ENCODE peak calls at places on chromosomes 13 and 19, in five cellular contexts. X is IMR-90, D is H9, Y is neuronal stem cell, Z is mesenchymal stem cell. I is an unnamed sample.

GRCh38 chr19:13055213-13056051 is 47.2 kb downstream of the LYL1 start:
- DNase-seq in X (peak; percentile 89), D (peak; percentile 67), Y (no peak), Z (peak; percentile 77), I (peak; percentile 76)

GRCh38 chr19:52102782-52103181 is 7.2 kb upstream of the ZNF841 start:
- DNase-seq in X (no peak), D (no peak), Y (no peak), Z (no peak), I (no peak)

GRCh38 chr19:29532956-29533355 is 7.2 kb downstream of the VSTM2B start:
- DNase-seq in X (no peak), D (peak; percentile 7), Y (no peak), Z (no peak), I (no peak)

GRCh38 chr13:78638216-78638615 is 20.7 kb downstream of the OBI1 start:
- DNase-seq in X (no peak), D (no peak), Y (no peak), Z (no peak), I (no peak)

GRCh38 chr19:19062454-19063182 is 1.2 kb upstream of the SLC25A42 start:
- DNase-seq in X (peak; percentile 63), D (no peak), Y (no peak), Z (peak; percentile 40), I (peak; percentile 62)

GRCh38 chr19:52028027-52028779 is at the start of gene ZNF614:
- DNase-seq in X (peak; percentile 86), D (peak; percentile 86), Y (peak; percentile 79), Z (peak; percentile 92), I (peak; percentile 94)

GRCh38 chr19:9128171-9128570 is 1.4 kb upstream of the OR7G3 start:
- DNase-seq in X (peak; percentile 4), D (no peak), Y (no peak), Z (peak; percentile 14), I (no peak)

GRCh38 chr19:44741841-44742352 is 6.6 kb upstream of the BCL3 start:
- DNase-seq in X (peak; percentile 100), D (peak; percentile 59), Y (no peak), Z (peak; percentile 100), I (peak; percentile 78)

GRCh38 chr13:35818577-35819165 is 312.5 kb downstream of the DCLK1 start:
- DNase-seq in X (peak; percentile 60), D (no peak), Y (peak; percentile 20), Z (peak; percentile 12), I (peak; percentile 40)

GRCh38 chr13:42660367-42660965 is 86.5 kb downstream of the TNFSF11 start:
- DNase-seq in X (peak; percentile 27), D (no peak), Y (no peak), Z (peak; percentile 12), I (no peak)

GRCh38 chr13:41495044-41495443 is 37.7 kb downstream of the RGCC start:
- DNase-seq in X (no peak), D (no peak), Y (no peak), Z (no peak), I (no peak)

GRCh38 chr13:41212881-41213280 is 18.5 kb upstream of the KBTBD7 start:
- DNase-seq in X (no peak), D (no peak), Y (no peak), Z (no peak), I (no peak)

GRCh38 chr19:11130824-11131455 is 24.6 kb downstream of the SPC24 start:
- DNase-seq in X (peak; percentile 73), D (peak; percentile 84), Y (no peak), Z (peak; percentile 79), I (peak; percentile 94)

GRCh38 chr13:102091231-102091630 is 310.6 kb downstream of the FGF14 start:
- DNase-seq in X (no peak), D (peak; percentile 89), Y (no peak), Z (peak; percentile 2), I (peak; percentile 98)

GRCh38 chr19:19588546-19588945 is 29.9 kb downstream of the PBX4 start:
- DNase-seq in X (peak; percentile 62), D (no peak), Y (no peak), Z (no peak), I (no peak)

GRCh38 chr19:45901432-45901903 is 945 bp downstream of the MYPOP start:
- DNase-seq in X (peak; percentile 42), D (peak; percentile 32), Y (no peak), Z (peak; percentile 81), I (peak; percentile 29)

DNA sequence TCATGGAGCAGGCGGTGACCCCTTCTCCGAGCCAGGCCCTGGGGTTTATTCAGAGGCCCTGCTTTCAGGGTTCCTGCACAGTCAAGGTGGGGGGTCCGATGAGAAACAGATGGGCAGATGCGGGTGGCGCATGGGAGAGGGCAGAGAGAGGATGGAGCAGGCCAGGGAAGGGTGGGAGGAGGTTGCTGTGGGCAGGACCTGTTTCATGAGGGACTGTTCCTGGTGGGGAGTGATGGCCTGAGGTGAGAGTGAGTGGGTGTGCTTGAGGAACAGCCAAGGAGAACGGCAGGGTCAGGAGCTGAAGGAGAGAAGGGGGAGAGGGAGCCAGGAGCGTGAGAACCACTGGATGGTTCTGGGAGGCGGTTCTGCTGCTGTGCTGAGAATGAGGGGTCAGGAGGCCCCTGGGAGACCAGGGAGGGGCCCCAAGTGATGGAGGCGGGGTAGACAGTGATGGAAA is 7.7 kb downstream of the SIN3B start:
- DNase-seq in X (no peak), D (no peak), Y (no peak), Z (no peak), I (no peak)
- H3K23ac ChIP-seq in X (no peak overlapping the region), D (no peak overlapping the region), Y (no peak overlapping the region), Z (no peak overlapping the region), I (no peak overlapping the region)

GRCh38 chr13:76798037-76798436 is 88.2 kb downstream of the KCTD12 start:
- DNase-seq in X (no peak), D (no peak), Y (no peak), Z (no peak), I (peak; percentile 20)
- H3K4me1 ChIP-seq in X (no peaks in the 10 kb centered on the region), D (no peaks in the 10 kb centered on the region), Y (no peaks in the 10 kb centered on the region), Z (no peaks in the 10 kb centered on the region), I (no peaks in the 10 kb centered on the region)

GRCh38 chr13:114132419-114133121 is at the start of gene RASA3:
- DNase-seq in X (peak; percentile 79), D (peak; percentile 90), Y (peak; percentile 84), Z (peak; percentile 83), I (peak; percentile 92)
- H3K23ac ChIP-seq in X (peak within 1 kb of the TSS; percentile 92), D (peak within 1 kb of the TSS; percentile 79), Y (peak within 1 kb of the TSS; percentile 12), Z (peak within 1 kb of the TSS; percentile 92), I (peak within 1 kb of the TSS; percentile 85)

DNA sequence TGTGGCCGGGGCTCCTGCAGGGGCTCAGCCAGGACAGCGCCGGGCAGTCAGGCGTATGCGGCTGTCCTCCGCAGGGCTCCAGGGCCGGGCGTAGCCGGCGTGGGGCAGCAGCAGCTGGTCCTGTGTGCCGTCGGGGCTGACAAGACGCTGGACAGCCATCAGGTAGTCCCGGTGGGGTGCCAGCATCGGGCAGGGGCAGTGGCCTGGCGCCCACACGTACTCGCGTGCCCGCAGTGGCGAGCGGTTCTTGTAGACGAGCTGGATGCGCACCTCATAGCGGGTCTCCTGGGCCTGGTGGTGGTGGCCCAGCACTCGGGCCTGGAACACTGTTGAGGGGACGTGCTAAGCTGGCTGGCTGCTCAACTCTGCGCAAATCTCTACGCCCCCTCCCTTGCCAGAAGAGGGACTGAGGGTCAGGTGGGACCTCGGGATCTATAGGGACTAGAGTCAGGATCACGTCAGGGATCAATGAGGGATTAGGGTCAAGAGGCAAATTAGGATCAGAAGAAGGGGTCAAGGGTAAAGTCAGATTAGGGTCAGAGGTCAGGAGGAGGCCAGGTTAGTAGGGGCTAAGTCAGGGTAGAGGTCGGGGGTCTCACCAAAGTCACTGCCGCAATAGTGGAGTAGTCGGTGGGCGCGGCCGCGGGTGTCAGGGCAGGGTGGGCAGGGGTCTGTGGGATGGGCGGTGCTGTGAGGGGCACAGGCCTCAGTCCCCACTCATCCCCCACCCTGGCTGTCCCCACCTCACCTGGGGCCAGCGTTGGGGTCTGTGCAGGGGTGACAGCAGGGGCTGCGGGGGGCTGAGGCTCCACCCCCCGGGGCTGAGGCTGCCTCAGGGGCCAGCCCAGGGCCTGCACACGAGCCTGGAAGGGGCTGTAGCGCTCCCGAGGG is 6.6 kb downstream of the ADAMTSL5 start:
- DNase-seq in X (no peak), D (no peak), Y (no peak), Z (no peak), I (no peak)
- H3K4me1 ChIP-seq in X (peaks cover 5% of the 10 kb centered on the region), D (no peaks in the 10 kb centered on the region), Y (peaks cover 10% of the 10 kb centered on the region), Z (peaks cover 22% of the 10 kb centered on the region), I (no peaks in the 10 kb centered on the region)

DNA sequence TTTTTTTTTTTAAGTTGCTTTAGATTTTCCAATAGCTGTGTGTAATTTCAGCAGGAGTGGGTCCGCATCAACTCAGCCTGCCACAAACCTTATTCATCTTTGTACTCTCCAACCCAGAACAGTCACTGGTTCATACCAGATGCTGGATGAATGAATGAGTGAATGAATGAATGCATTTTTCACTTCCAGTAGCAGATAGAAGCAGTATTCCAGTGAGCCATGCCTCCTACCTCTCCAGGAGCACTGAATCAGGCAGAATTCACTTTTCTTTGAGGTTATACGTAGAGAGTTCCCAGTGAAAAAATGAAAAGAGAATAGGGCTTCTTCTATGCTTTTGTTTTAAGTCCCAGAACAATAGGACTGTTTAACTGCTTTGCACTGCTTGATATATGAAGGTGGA is 221.1 kb downstream of the TM9SF2 start:
- DNase-seq in X (no peak), D (no peak), Y (no peak), Z (no peak), I (no peak)
- H3K23ac ChIP-seq in X (no peak overlapping the region), D (no peak overlapping the region), Y (no peak overlapping the region), Z (no peak overlapping the region), I (no peak overlapping the region)

DNA sequence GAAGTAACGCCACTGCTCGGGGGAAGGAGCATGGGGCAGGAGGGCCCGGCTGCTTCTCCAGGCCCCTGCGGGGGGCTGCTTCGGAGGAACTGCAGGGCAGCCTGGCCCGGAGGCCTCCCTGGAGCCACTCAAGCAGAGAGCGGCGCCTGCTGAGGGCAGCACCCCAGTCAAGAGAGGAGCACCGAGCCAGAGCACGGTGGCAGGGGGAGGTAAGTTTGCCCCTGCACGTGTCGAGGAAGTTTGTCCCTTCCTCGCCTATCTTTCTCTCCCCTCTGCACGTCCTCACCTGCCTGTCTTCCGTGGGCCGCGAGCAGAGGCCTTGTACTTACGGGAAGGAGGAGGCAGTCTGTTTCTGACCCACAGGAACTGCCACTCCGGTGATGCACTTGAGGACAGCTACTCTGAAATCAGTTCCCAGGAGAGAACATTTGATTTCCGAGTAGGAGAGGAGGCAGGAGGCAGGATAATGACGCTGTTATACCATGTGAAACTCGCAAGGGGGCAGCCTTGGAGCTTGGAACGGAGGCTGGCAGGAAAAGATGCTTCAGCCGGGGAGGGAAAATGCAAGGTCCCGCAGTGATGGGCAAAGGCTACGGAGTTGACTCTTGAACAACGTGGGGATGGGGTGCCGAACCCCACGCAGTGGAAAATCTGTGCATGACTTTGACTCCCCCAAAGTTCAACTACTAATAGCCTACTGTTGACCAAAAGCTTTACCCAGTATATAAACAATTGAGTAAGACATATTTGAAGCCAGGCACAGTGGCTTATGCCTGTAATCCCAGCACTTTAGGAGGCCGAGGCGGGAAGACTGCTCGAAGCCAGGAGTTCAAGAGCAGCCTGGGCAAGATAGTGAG is 5.0 kb downstream of the FFAR1 start:
- DNase-seq in X (peak; percentile 64), D (peak; percentile 82), Y (peak; percentile 71), Z (peak; percentile 82), I (peak; percentile 86)
- H3K4me1 ChIP-seq in X (no peaks in the 10 kb centered on the region), D (no peaks in the 10 kb centered on the region), Y (no peaks in the 10 kb centered on the region), Z (no peaks in the 10 kb centered on the region), I (no peaks in the 10 kb centered on the region)

GRCh38 chr13:32849369-32849768 is 166.9 kb upstream of the KL start:
- DNase-seq in X (no peak), D (no peak), Y (no peak), Z (no peak), I (no peak)
- H3K23ac ChIP-seq in X (no peak overlapping the region), D (no peak overlapping the region), Y (no peak overlapping the region), Z (no peak overlapping the region), I (no peak overlapping the region)

GRCh38 chr19:16260160-16260793 is 62.6 kb downstream of the AP1M1 start:
- DNase-seq in X (no peak), D (no peak), Y (no peak), Z (no peak), I (no peak)
- H3K4me1 ChIP-seq in X (no peaks in the 10 kb centered on the region), D (no peaks in the 10 kb centered on the region), Y (no peaks in the 10 kb centered on the region), Z (peaks cover 2% of the 10 kb centered on the region), I (no peaks in the 10 kb centered on the region)